ENCODE peak calls at places on chromosomes 3 and 15, in ten cellular contexts. B is cardiac muscle cell, Q is ascending aorta, A is fibroblast of pulmonary artery, K is mucosa of descending colon, U is stomach, H is AG10803, R is fibroblast of mammary gland, C is iPS DF 6.9, F is thoracic aorta. Z is an unnamed sample.

GRCh38 chr3:8345396-8345795 is 156.2 kb upstream of the LMCD1 start:
- DNase-seq in B (no peak), Q (no peak), A (no peak), K (no peak), U (no peak), H (no peak), R (no peak), C (no peak), F (no peak), Z (no peak)

GRCh38 chr15:52052076-52052935 is 33.3 kb downstream of the MAPK6 start:
- DNase-seq in B (no peak), Q (no peak), A (peak; percentile 31), K (no peak), U (no peak), H (peak; percentile 34), R (no peak), C (no peak), F (no peak), Z (no peak)

GRCh38 chr3:138395865-138396751 is 38.3 kb upstream of the ESYT3 start:
- DNase-seq in B (no peak), Q (peak; percentile 46), A (no peak), K (no peak), U (no peak), H (no peak), R (no peak), C (no peak), F (no peak), Z (no peak)

GRCh38 chr3:188875413-188875812 is 296.4 kb upstream of the TPRG1 start:
- DNase-seq in B (no peak), Q (no peak), A (no peak), K (no peak), U (no peak), H (no peak), R (no peak), C (no peak), F (no peak), Z (no peak)

GRCh38 chr3:43953814-43954241 is 263.1 kb downstream of the ABHD5 start:
- DNase-seq in B (no peak), Q (no peak), A (peak; percentile 11), K (no peak), U (no peak), H (peak; percentile 59), R (peak; percentile 83), C (no peak), F (no peak), Z (peak; percentile 49)

GRCh38 chr3:133023301-133023830 is 14.8 kb upstream of the TMEM108 start:
- DNase-seq in B (no peak), Q (no peak), A (no peak), K (no peak), U (no peak), H (no peak), R (no peak), C (no peak), F (no peak), Z (peak; percentile 19)

GRCh38 chr3:143896486-143896885 is 48.2 kb upstream of the SLC9A9 start:
- DNase-seq in B (no peak), Q (no peak), A (no peak), K (no peak), U (no peak), H (peak; percentile 29), R (peak; percentile 5), C (no peak), F (no peak), Z (no peak)

GRCh38 chr3:143360244-143360643 is 240.7 kb downstream of the CHST2 start:
- DNase-seq in B (no peak), Q (no peak), A (peak; percentile 15), K (no peak), U (no peak), H (no peak), R (peak; percentile 68), C (no peak), F (no peak), Z (no peak)

GRCh38 chr3:72317491-72317890 is 530.8 kb downstream of the SHQ1 start:
- DNase-seq in B (no peak), Q (no peak), A (no peak), K (no peak), U (peak; percentile 40), H (peak; percentile 44), R (no peak), C (no peak), F (no peak), Z (no peak)

GRCh38 chr3:159273608-159274007 is 471.8 kb downstream of the MFSD1 start:
- DNase-seq in B (peak; percentile 87), Q (no peak), A (peak; percentile 70), K (no peak), U (no peak), H (peak; percentile 41), R (peak; percentile 55), C (peak; percentile 22), F (no peak), Z (no peak)

DNA sequence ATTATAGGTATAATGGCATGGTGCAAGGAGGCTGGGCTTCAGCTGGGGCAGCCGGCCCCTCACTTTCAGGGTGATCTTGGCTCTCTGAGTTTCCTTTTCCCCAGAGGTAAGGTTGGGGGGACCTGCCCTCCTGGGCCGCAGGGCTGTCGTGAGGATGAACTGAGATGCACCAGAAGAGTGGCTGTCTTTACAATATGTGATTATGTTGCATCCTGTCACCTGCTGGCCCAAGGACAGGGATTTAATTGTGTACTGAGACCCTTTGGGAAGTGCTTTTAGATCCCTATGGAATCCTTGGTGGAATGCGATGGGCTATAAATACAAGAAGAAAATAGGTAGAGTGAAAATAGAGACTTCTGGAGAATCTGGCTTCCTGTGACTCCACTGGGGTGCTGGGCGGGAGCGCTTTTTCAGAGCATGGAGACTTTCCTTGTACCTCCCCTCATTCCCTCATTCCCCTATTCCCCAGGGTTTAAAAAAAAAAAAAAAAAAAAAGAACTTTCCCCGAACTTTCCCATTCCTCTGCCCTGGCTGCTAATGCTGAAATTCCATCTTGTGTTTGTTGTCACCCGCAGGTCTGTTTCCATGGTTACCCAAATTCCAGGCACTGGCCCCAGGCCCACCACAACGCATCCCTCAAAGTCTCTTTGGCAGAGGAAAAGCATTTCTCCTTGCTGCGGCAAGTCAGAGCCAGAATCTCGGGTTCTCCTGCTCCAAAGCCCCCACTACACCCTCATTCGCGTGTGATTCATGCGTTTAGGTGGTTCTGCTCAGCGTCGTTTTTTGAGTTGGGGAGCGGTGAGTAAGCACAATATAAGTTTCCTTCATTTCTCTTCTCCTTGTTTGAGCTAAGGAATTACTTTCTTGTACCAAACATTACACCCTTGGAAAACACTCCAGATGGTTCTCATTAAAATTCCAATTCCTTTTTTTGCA is 21.8 kb downstream of the ANAPC13 start:
- DNase-seq in B (no peak), Q (peak; percentile 94), A (peak; percentile 96), K (peak; percentile 69), U (no peak), H (peak; percentile 100), R (peak; percentile 99), C (peak; percentile 77), F (peak; percentile 31), Z (no peak)
- H3K4me3 ChIP-seq in B (no peak overlapping the region), Q (no peak overlapping the region), A (no peak overlapping the region), K (no peak overlapping the region), U (no peak overlapping the region), H (peak overlapping the region; percentile 32), R (no peak overlapping the region), C (no peak overlapping the region), F (peak overlapping the region; percentile 17), Z (no peak overlapping the region)

GRCh38 chr3:110684436-110684835 is 387.2 kb upstream of the NECTIN3 start:
- DNase-seq in B (no peak), Q (no peak), A (no peak), K (no peak), U (no peak), H (no peak), R (no peak), C (no peak), F (no peak), Z (no peak)

GRCh38 chr3:110680365-110680909 is 391.2 kb upstream of the NECTIN3 start:
- DNase-seq in B (no peak), Q (no peak), A (no peak), K (no peak), U (no peak), H (no peak), R (no peak), C (no peak), F (no peak), Z (no peak)

GRCh38 chr3:110687138-110687537 is 384.5 kb upstream of the NECTIN3 start:
- DNase-seq in B (no peak), Q (no peak), A (no peak), K (no peak), U (no peak), H (no peak), R (peak; percentile 9), C (no peak), F (no peak), Z (no peak)

GRCh38 chr3:110686691-110687090 is 384.9 kb upstream of the NECTIN3 start:
- DNase-seq in B (no peak), Q (no peak), A (peak; percentile 25), K (no peak), U (no peak), H (no peak), R (peak; percentile 1), C (no peak), F (no peak), Z (no peak)

DNA sequence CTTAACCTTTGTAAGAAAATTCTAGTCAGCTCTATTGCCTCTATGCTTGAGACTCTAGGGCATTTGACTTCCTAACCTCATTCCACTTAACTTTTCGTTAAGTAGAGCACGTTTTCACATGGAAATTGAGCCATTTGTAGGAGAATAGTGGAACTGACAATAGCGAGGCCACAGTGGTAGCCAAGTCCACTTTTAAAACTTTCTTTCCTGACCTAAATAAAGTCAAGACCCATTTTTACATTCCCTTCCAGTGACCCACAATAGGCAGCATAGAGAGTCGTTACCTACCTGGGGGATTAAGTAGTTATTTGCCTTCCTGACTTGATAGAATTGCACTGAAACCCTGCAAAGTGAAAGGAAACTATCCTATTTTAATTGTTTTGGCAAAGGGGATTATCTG is 386.0 kb upstream of the NECTIN3 start:
- DNase-seq in B (no peak), Q (no peak), A (no peak), K (no peak), U (no peak), H (no peak), R (no peak), C (peak; percentile 54), F (no peak), Z (no peak)
- H3K4me3 ChIP-seq in B (no peak overlapping the region), Q (no peak overlapping the region), A (no peak overlapping the region), K (no peak overlapping the region), U (no peak overlapping the region), H (no peak overlapping the region), R (no peak overlapping the region), C (no peak overlapping the region), F (no peak overlapping the region), Z (no peak overlapping the region)

GRCh38 chr3:127741690-127742089 is 68.9 kb downstream of the ABTB1 start:
- DNase-seq in B (no peak), Q (no peak), A (no peak), K (no peak), U (no peak), H (no peak), R (no peak), C (no peak), F (no peak), Z (no peak)
- H3K4me3 ChIP-seq in B (no peak overlapping the region), Q (no peak overlapping the region), A (no peak overlapping the region), K (no peak overlapping the region), U (no peak overlapping the region), H (no peak overlapping the region), R (no peak overlapping the region), C (no peak overlapping the region), F (no peak overlapping the region), Z (no peak overlapping the region)

DNA sequence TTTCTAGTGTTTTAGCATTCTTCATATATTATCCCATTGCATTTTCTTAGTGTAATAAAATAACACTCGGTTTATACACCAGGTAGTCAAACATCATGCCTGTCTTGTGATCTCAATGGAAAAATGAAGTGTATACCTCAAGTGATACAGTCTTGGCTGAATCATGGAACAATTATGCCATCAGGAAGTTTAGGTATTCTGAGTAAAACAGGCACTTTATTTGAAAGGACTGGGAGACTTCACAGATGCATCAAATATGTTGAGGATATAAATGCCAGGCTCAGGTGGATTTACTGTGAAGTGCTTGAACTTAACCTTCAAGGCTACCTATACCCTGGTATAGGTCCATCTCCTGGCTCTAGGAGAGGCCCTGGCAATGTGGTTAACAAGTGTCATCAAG is 8.5 kb downstream of the TGFBR2 start:
- DNase-seq in B (no peak), Q (no peak), A (no peak), K (no peak), U (no peak), H (no peak), R (no peak), C (no peak), F (no peak), Z (no peak)
- H3K4me3 ChIP-seq in B (no peak overlapping the region), Q (peak overlapping the region; percentile 4), A (no peak overlapping the region), K (no peak overlapping the region), U (no peak overlapping the region), H (no peak overlapping the region), R (no peak overlapping the region), C (no peak overlapping the region), F (no peak overlapping the region), Z (no peak overlapping the region)